ENCODE peak calls at places on chromosomes 4 and X, in eight cellular contexts. R, S, J, G, O, Q, I and N are unnamed samples.

GRCh38 chrX:86407371-86407770 is 259.1 kb downstream of the DACH2 start:
- DNase-seq in R (no peak), S (no peak), J (no peak), G (no peak), O (no peak), Q (no peak), I (no peak), N (no peak)

GRCh38 chr4:72987741-72988729 is 81.5 kb downstream of the COX18 start:
- DNase-seq in R (no peak), S (no peak), J (no peak), G (no peak), O (no peak), Q (no peak), I (no peak), N (no peak)

GRCh38 chr4:82998898-82999297 is 11.7 kb downstream of the LIN54 start:
- DNase-seq in R (no peak), S (no peak), J (no peak), G (no peak), O (no peak), Q (no peak), I (no peak), N (no peak)

GRCh38 chr4:113383111-113383785 is 333.8 kb downstream of the ANK2 start:
- DNase-seq in R (no peak), S (no peak), J (no peak), G (peak; percentile 76), O (peak; percentile 25), Q (no peak), I (no peak), N (peak; percentile 76)

GRCh38 chr4:150495550-150495949 is 86.4 kb upstream of the MAB21L2 start:
- DNase-seq in R (no peak), S (no peak), J (no peak), G (no peak), O (no peak), Q (no peak), I (no peak), N (no peak)

GRCh38 chr4:141654098-141654497 is 17.7 kb downstream of the IL15 start:
- DNase-seq in R (peak; percentile 78), S (peak; percentile 25), J (no peak), G (no peak), O (no peak), Q (peak; percentile 38), I (peak; percentile 88), N (no peak)

GRCh38 chrX:149284616-149285015 is 220.5 kb downstream of the IDS start:
- DNase-seq in R (no peak), S (no peak), J (no peak), G (no peak), O (no peak), Q (no peak), I (no peak), N (no peak)

GRCh38 chr4:21077967-21078366 is 377.7 kb downstream of the PACRGL start:
- DNase-seq in R (no peak), S (no peak), J (no peak), G (no peak), O (no peak), Q (no peak), I (no peak), N (no peak)

GRCh38 chr4:85928775-85929585 is 430.9 kb downstream of the MAPK10 start:
- DNase-seq in R (no peak), S (peak; percentile 68), J (no peak), G (no peak), O (peak; percentile 42), Q (peak; percentile 68), I (no peak), N (no peak)

GRCh38 chr4:8841678-8842268 is 29.9 kb downstream of the HMX1 start:
- DNase-seq in R (no peak), S (no peak), J (no peak), G (no peak), O (no peak), Q (no peak), I (no peak), N (no peak)

GRCh38 chr4:110196871-110197420 is 1.5 kb downstream of the ELOVL6 start:
- DNase-seq in R (peak; percentile 79), S (no peak), J (peak; percentile 51), G (no peak), O (no peak), Q (peak; percentile 39), I (no peak), N (no peak)

GRCh38 chrX:7399373-7399772 is 251.4 kb upstream of the PUDP start:
- DNase-seq in R (no peak), S (no peak), J (no peak), G (no peak), O (no peak), Q (no peak), I (no peak), N (no peak)

GRCh38 chrX:125577479-125577878 is 257.8 kb downstream of the TEX13C start:
- DNase-seq in R (no peak), S (no peak), J (no peak), G (no peak), O (no peak), Q (no peak), I (no peak), N (no peak)

GRCh38 chr4:159429693-159430035 is 326.8 kb downstream of the RAPGEF2 start:
- DNase-seq in R (no peak), S (no peak), J (no peak), G (no peak), O (no peak), Q (no peak), I (no peak), N (no peak)

GRCh38 chr4:159432436-159432835 is 329.6 kb downstream of the RAPGEF2 start:
- DNase-seq in R (no peak), S (no peak), J (no peak), G (no peak), O (no peak), Q (no peak), I (no peak), N (no peak)

GRCh38 chr4:159430896-159431295 is 328.0 kb downstream of the RAPGEF2 start:
- DNase-seq in R (no peak), S (no peak), J (no peak), G (no peak), O (no peak), Q (no peak), I (no peak), N (no peak)

GRCh38 chr4:159434496-159435241 is 331.8 kb downstream of the RAPGEF2 start:
- DNase-seq in R (no peak), S (peak; percentile 94), J (no peak), G (peak; percentile 34), O (no peak), Q (no peak), I (no peak), N (no peak)

DNA sequence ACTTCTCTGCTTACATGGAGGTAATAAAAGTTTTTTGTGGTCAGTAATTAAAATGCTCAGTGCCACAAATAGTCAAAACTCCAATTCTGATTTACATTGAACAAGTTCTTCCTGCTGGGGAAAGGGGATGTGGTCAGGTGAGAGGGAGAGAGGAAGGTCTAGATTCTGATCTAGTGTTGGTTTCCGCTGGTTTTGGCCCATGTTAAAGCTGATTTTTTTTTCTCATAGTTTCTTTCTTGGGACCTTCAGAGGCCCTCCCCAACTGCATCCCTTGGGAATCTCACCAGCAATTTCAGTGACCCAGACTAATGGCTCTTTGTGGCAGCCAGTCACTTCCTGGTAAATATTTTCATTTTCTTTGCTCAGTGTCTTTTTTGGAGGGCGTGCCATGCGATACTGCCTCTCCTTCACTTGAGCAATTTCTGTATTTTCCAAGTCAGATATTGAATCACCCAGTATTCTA is 332.7 kb downstream of the RAPGEF2 start:
- DNase-seq in R (no peak), S (peak; percentile 28), J (no peak), G (no peak), O (peak; percentile 54), Q (no peak), I (no peak), N (no peak)
- H3K4me3 ChIP-seq in R (no peak overlapping the region), S (no peak overlapping the region), J (no peak overlapping the region), G (no peak overlapping the region), O (no peak overlapping the region), Q (no peak overlapping the region), I (no peak overlapping the region), N (no peak overlapping the region)

DNA sequence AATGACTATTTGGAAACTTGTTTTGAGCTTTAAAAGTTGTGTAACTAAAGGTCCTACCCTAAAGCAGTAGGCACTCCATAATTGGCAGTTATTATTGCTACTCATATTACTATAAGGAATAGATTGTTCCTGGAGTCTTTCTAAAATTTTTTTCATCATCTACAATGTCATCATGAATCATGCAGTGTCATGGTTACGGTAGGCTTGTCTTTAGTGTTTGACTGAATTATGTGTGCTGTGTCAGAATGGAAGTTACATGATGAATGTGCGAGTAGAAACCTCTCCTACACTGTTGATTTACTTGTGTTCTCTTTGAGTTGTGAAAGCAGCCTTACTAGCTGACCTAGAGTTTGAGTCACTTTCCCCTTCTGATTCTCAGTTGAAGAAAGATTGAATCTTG is 1099.9 kb downstream of the RAPGEF2 start:
- DNase-seq in R (no peak), S (peak; percentile 97), J (no peak), G (no peak), O (peak; percentile 32), Q (peak; percentile 69), I (no peak), N (no peak)
- TF ChIP-seq CTCF in R (no peak), S (no peak), J (no peak), G (no peak), O (no peak), Q (no peak), I (no peak), N (no peak)

GRCh38 chrX:156001001-156001666 is 3.6 kb downstream of the IL9R start:
- DNase-seq in R (no peak), S (no peak), J (no peak), G (no peak), O (no peak), Q (no peak), I (no peak), N (no peak)

GRCh38 chrX:156000361-156000926 is 2.9 kb downstream of the IL9R start:
- DNase-seq in R (no peak), S (no peak), J (no peak), G (no peak), O (no peak), Q (no peak), I (no peak), N (no peak)

GRCh38 chrX:155998116-155998515 is 620 bp downstream of the IL9R start:
- DNase-seq in R (no peak), S (no peak), J (no peak), G (no peak), O (no peak), Q (no peak), I (no peak), N (no peak)

GRCh38 chrX:155997436-155997835 is at the start of gene IL9R:
- DNase-seq in R (no peak), S (no peak), J (peak; percentile 6), G (no peak), O (no peak), Q (no peak), I (no peak), N (no peak)

GRCh38 chrX:155998761-155999510 is 1.4 kb downstream of the IL9R start:
- DNase-seq in R (no peak), S (no peak), J (no peak), G (no peak), O (no peak), Q (no peak), I (no peak), N (no peak)
- H3K4me3 ChIP-seq in R (no peak overlapping the region), S (no peak overlapping the region), J (no peak overlapping the region), G (no peak overlapping the region), O (no peak overlapping the region), Q (no peak overlapping the region), I (no peak overlapping the region), N (no peak overlapping the region)

DNA sequence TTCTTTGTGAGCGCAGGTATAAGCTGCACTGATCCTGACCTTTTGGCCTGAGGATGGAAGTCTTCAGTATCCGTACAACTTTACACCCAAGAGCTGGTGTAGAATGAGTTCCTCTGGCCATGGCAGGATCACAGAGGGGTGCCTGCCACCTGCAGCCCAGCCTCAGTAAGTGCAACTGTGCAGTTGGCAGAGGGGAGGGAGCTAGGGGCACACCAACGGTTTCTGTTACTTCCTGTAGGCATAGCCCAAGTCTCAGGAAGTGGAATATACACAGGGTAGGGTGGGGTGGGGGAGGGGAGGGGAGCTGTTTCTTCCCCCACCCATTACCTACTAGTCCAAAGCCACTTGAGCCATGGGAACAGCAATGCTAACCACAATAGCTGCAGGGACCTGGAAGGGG is 85.4 kb upstream of the GBA3 start:
- DNase-seq in R (peak; percentile 46), S (peak; percentile 43), J (peak; percentile 30), G (peak; percentile 18), O (no peak), Q (peak; percentile 38), I (peak; percentile 69), N (no peak)
- TF ChIP-seq CTCF in R (peak; percentile 39), S (peak; percentile 83), J (peak; percentile 33), G (peak; percentile 46), O (peak; percentile 68), Q (no peak), I (peak; percentile 69), N (no peak)